ENCODE peak calls at places on chromosomes 12 and 14, in eight cellular contexts. One of them, this sample, is unnamed.
A peak's percentile ranks its signal among the peaks of the same experiment; 100 is the strongest.

GRCh38 chr12:2354151-2354991 is 301.6 kb downstream of the CACNA1C start:
- DNase-seq in activated effector memory CD4-positive, alpha-beta T cell treated with anti-CD3 and anti-CD28 coated beads, Interleukin-2, amount 50 U/mL, for 16 hours: peak; percentile 46
- DNase-seq in immature natural killer cell: no peak
- DNase-seq in mucosa of descending colon: no peak
- DNase-seq in EH: no peak
- DNase-seq in NCI-H524: no peak
- DNase-seq in memory B cell: no peak
- DNase-seq in LoVo: no peak
- DNase-seq in this sample: peak; percentile 39

GRCh38 chr14:32367501-32367900 is 38.4 kb downstream of the AKAP6 start:
- DNase-seq in activated effector memory CD4-positive, alpha-beta T cell treated with anti-CD3 and anti-CD28 coated beads, Interleukin-2, amount 50 U/mL, for 16 hours: no peak
- DNase-seq in memory B cell: no peak
- DNase-seq in mucosa of descending colon: no peak
- DNase-seq in NCI-H524: no peak
- DNase-seq in EH: peak; percentile 38
- DNase-seq in LoVo: no peak
- DNase-seq in immature natural killer cell: no peak
- DNase-seq in this sample: no peak

GRCh38 chr14:77007975-77008421 is 20.5 kb downstream of the IRF2BPL start:
- DNase-seq in NCI-H524: no peak
- DNase-seq in immature natural killer cell: no peak
- DNase-seq in activated effector memory CD4-positive, alpha-beta T cell treated with anti-CD3 and anti-CD28 coated beads, Interleukin-2, amount 50 U/mL, for 16 hours: no peak
- DNase-seq in mucosa of descending colon: peak; percentile 89
- DNase-seq in memory B cell: no peak
- DNase-seq in EH: no peak
- DNase-seq in LoVo: peak; percentile 27
- DNase-seq in this sample: no peak

GRCh38 chr12:47721431-47721973 is 3.8 kb downstream of the ENDOU start:
- DNase-seq in NCI-H524: no peak
- DNase-seq in EH: no peak
- DNase-seq in immature natural killer cell: peak; percentile 75
- DNase-seq in LoVo: no peak
- DNase-seq in activated effector memory CD4-positive, alpha-beta T cell treated with anti-CD3 and anti-CD28 coated beads, Interleukin-2, amount 50 U/mL, for 16 hours: no peak
- DNase-seq in mucosa of descending colon: no peak
- DNase-seq in memory B cell: no peak
- DNase-seq in this sample: no peak

GRCh38 chr12:116096874-116097273 is 180.6 kb downstream of the MED13L start:
- DNase-seq in immature natural killer cell: no peak
- DNase-seq in activated effector memory CD4-positive, alpha-beta T cell treated with anti-CD3 and anti-CD28 coated beads, Interleukin-2, amount 50 U/mL, for 16 hours: no peak
- DNase-seq in memory B cell: no peak
- DNase-seq in mucosa of descending colon: no peak
- DNase-seq in LoVo: no peak
- DNase-seq in NCI-H524: no peak
- DNase-seq in EH: no peak
- DNase-seq in this sample: no peak

GRCh38 chr14:53409289-53409688 is 256.2 kb upstream of the DDHD1 start:
- DNase-seq in LoVo: no peak
- DNase-seq in immature natural killer cell: no peak
- DNase-seq in mucosa of descending colon: no peak
- DNase-seq in EH: peak; percentile 11
- DNase-seq in activated effector memory CD4-positive, alpha-beta T cell treated with anti-CD3 and anti-CD28 coated beads, Interleukin-2, amount 50 U/mL, for 16 hours: no peak
- DNase-seq in NCI-H524: no peak
- DNase-seq in memory B cell: no peak
- DNase-seq in this sample: peak; percentile 35

GRCh38 chr12:90510948-90511347 is 444.0 kb downstream of the CCER1 start:
- DNase-seq in memory B cell: no peak
- DNase-seq in LoVo: no peak
- DNase-seq in activated effector memory CD4-positive, alpha-beta T cell treated with anti-CD3 and anti-CD28 coated beads, Interleukin-2, amount 50 U/mL, for 16 hours: no peak
- DNase-seq in EH: peak; percentile 4
- DNase-seq in immature natural killer cell: no peak
- DNase-seq in NCI-H524: no peak
- DNase-seq in mucosa of descending colon: no peak
- DNase-seq in this sample: peak; percentile 79

GRCh38 chr12:106552228-106552627 is 30.6 kb upstream of the RFX4 start:
- DNase-seq in NCI-H524: no peak
- DNase-seq in EH: no peak
- DNase-seq in immature natural killer cell: no peak
- DNase-seq in memory B cell: no peak
- DNase-seq in activated effector memory CD4-positive, alpha-beta T cell treated with anti-CD3 and anti-CD28 coated beads, Interleukin-2, amount 50 U/mL, for 16 hours: no peak
- DNase-seq in LoVo: no peak
- DNase-seq in mucosa of descending colon: no peak
- DNase-seq in this sample: no peak

GRCh38 chr12:12985817-12986408 is 14.2 kb downstream of the HEBP1 start:
- DNase-seq in memory B cell: no peak
- DNase-seq in immature natural killer cell: no peak
- DNase-seq in NCI-H524: peak; percentile 29
- DNase-seq in activated effector memory CD4-positive, alpha-beta T cell treated with anti-CD3 and anti-CD28 coated beads, Interleukin-2, amount 50 U/mL, for 16 hours: no peak
- DNase-seq in LoVo: no peak
- DNase-seq in mucosa of descending colon: peak; percentile 54
- DNase-seq in EH: peak; percentile 27
- DNase-seq in this sample: no peak

GRCh38 chr14:105849933-105850626 is 323.7 kb downstream of the TMEM121 start:
- DNase-seq in activated effector memory CD4-positive, alpha-beta T cell treated with anti-CD3 and anti-CD28 coated beads, Interleukin-2, amount 50 U/mL, for 16 hours: no peak
- DNase-seq in EH: no peak
- DNase-seq in immature natural killer cell: no peak
- DNase-seq in mucosa of descending colon: no peak
- DNase-seq in NCI-H524: no peak
- DNase-seq in memory B cell: no peak
- DNase-seq in LoVo: no peak
- DNase-seq in this sample: no peak

GRCh38 chr14:65016461-65016860 is 29.8 kb downstream of the FNTB start:
- DNase-seq in EH: no peak
- DNase-seq in activated effector memory CD4-positive, alpha-beta T cell treated with anti-CD3 and anti-CD28 coated beads, Interleukin-2, amount 50 U/mL, for 16 hours: no peak
- DNase-seq in NCI-H524: no peak
- DNase-seq in immature natural killer cell: no peak
- DNase-seq in mucosa of descending colon: no peak
- DNase-seq in LoVo: no peak
- DNase-seq in memory B cell: no peak
- DNase-seq in this sample: no peak

GRCh38 chr12:52730793-52731192 is 27.5 kb upstream of the KRT77 start:
- DNase-seq in mucosa of descending colon: no peak
- DNase-seq in LoVo: no peak
- DNase-seq in EH: no peak
- DNase-seq in memory B cell: no peak
- DNase-seq in NCI-H524: no peak
- DNase-seq in activated effector memory CD4-positive, alpha-beta T cell treated with anti-CD3 and anti-CD28 coated beads, Interleukin-2, amount 50 U/mL, for 16 hours: no peak
- DNase-seq in immature natural killer cell: no peak
- DNase-seq in this sample: no peak

GRCh38 chr14:24986206-24986893 is 63.6 kb downstream of the STXBP6 start:
- DNase-seq in mucosa of descending colon: no peak
- DNase-seq in activated effector memory CD4-positive, alpha-beta T cell treated with anti-CD3 and anti-CD28 coated beads, Interleukin-2, amount 50 U/mL, for 16 hours: no peak
- DNase-seq in EH: no peak
- DNase-seq in immature natural killer cell: no peak
- DNase-seq in NCI-H524: no peak
- DNase-seq in memory B cell: no peak
- DNase-seq in LoVo: no peak
- DNase-seq in this sample: peak; percentile 53

GRCh38 chr14:96268426-96269358 is 12.7 kb downstream of the BDKRB1 start:
- DNase-seq in EH: peak; percentile 95
- DNase-seq in memory B cell: no peak
- DNase-seq in NCI-H524: no peak
- DNase-seq in mucosa of descending colon: peak; percentile 54
- DNase-seq in LoVo: no peak
- DNase-seq in immature natural killer cell: no peak
- DNase-seq in activated effector memory CD4-positive, alpha-beta T cell treated with anti-CD3 and anti-CD28 coated beads, Interleukin-2, amount 50 U/mL, for 16 hours: no peak
- DNase-seq in this sample: peak; percentile 96

GRCh38 chr14:62532186-62532585 is 513.1 kb downstream of the KCNH5 start:
- DNase-seq in LoVo: no peak
- DNase-seq in activated effector memory CD4-positive, alpha-beta T cell treated with anti-CD3 and anti-CD28 coated beads, Interleukin-2, amount 50 U/mL, for 16 hours: no peak
- DNase-seq in memory B cell: no peak
- DNase-seq in immature natural killer cell: no peak
- DNase-seq in EH: no peak
- DNase-seq in mucosa of descending colon: no peak
- DNase-seq in NCI-H524: no peak
- DNase-seq in this sample: no peak

GRCh38 chr12:80241576-80242273 is 142.4 kb downstream of the OTOGL start:
- DNase-seq in mucosa of descending colon: no peak
- DNase-seq in NCI-H524: no peak
- DNase-seq in activated effector memory CD4-positive, alpha-beta T cell treated with anti-CD3 and anti-CD28 coated beads, Interleukin-2, amount 50 U/mL, for 16 hours: no peak
- DNase-seq in immature natural killer cell: no peak
- DNase-seq in EH: peak; percentile 81
- DNase-seq in memory B cell: no peak
- DNase-seq in LoVo: no peak
- DNase-seq in this sample: no peak

GRCh38 chr12:19201653-19202052 is 72.1 kb downstream of the PLEKHA5 start:
- DNase-seq in memory B cell: no peak
- DNase-seq in NCI-H524: no peak
- DNase-seq in LoVo: no peak
- DNase-seq in mucosa of descending colon: no peak
- DNase-seq in immature natural killer cell: no peak
- DNase-seq in EH: peak; percentile 81
- DNase-seq in activated effector memory CD4-positive, alpha-beta T cell treated with anti-CD3 and anti-CD28 coated beads, Interleukin-2, amount 50 U/mL, for 16 hours: no peak
- DNase-seq in this sample: peak; percentile 91

GRCh38 chr14:32764131-32764530 is 174.5 kb upstream of the NPAS3 start:
- DNase-seq in LoVo: no peak
- DNase-seq in EH: peak; percentile 44
- DNase-seq in activated effector memory CD4-positive, alpha-beta T cell treated with anti-CD3 and anti-CD28 coated beads, Interleukin-2, amount 50 U/mL, for 16 hours: no peak
- DNase-seq in mucosa of descending colon: no peak
- DNase-seq in memory B cell: no peak
- DNase-seq in NCI-H524: no peak
- DNase-seq in immature natural killer cell: no peak
- DNase-seq in this sample: no peak

GRCh38 chr14:102625564-102626296 is 33.3 kb downstream of the RCOR1 start:
- DNase-seq in immature natural killer cell: no peak
- DNase-seq in EH: no peak
- DNase-seq in memory B cell: no peak
- DNase-seq in mucosa of descending colon: no peak
- DNase-seq in NCI-H524: no peak
- DNase-seq in activated effector memory CD4-positive, alpha-beta T cell treated with anti-CD3 and anti-CD28 coated beads, Interleukin-2, amount 50 U/mL, for 16 hours: no peak
- DNase-seq in LoVo: no peak
- DNase-seq in this sample: no peak

GRCh38 chr12:48021485-48022179 is 17.4 kb upstream of the COL2A1 start:
- DNase-seq in NCI-H524: no peak
- DNase-seq in activated effector memory CD4-positive, alpha-beta T cell treated with anti-CD3 and anti-CD28 coated beads, Interleukin-2, amount 50 U/mL, for 16 hours: no peak
- DNase-seq in EH: peak; percentile 22
- DNase-seq in LoVo: peak; percentile 95
- DNase-seq in immature natural killer cell: no peak
- DNase-seq in memory B cell: no peak
- DNase-seq in mucosa of descending colon: peak; percentile 58
- DNase-seq in this sample: no peak

GRCh38 chr12:108119126-108119973 is 9.7 kb upstream of the WSCD2 start:
- DNase-seq in memory B cell: peak; percentile 45
- DNase-seq in NCI-H524: no peak
- DNase-seq in mucosa of descending colon: no peak
- DNase-seq in EH: no peak
- DNase-seq in LoVo: peak; percentile 12
- DNase-seq in activated effector memory CD4-positive, alpha-beta T cell treated with anti-CD3 and anti-CD28 coated beads, Interleukin-2, amount 50 U/mL, for 16 hours: no peak
- DNase-seq in immature natural killer cell: no peak
- DNase-seq in this sample: no peak

GRCh38 chr12:47080725-47081502 is 1.2 kb upstream of the AMIGO2 start:
- DNase-seq in memory B cell: peak; percentile 15
- DNase-seq in EH: peak; percentile 74
- DNase-seq in NCI-H524: peak; percentile 40
- DNase-seq in mucosa of descending colon: peak; percentile 55
- DNase-seq in activated effector memory CD4-positive, alpha-beta T cell treated with anti-CD3 and anti-CD28 coated beads, Interleukin-2, amount 50 U/mL, for 16 hours: peak; percentile 79
- DNase-seq in LoVo: peak; percentile 73
- DNase-seq in immature natural killer cell: peak; percentile 62
- DNase-seq in this sample: peak; percentile 93

This sample was measured in renal cortical epithelial cell.